ENCODE peak calls at places on chromosomes 16 and 17, in six cellular contexts. L is cardiac fibroblast; R is ascending aorta; S is astrocyte of the spinal cord; N is uterus; I is CD4-positive, alpha-beta T cell. D is an unnamed sample.
A peak's percentile ranks its signal among the peaks of the same experiment; 100 is the strongest.

GRCh38 chr16:17476414-17477259 is 5.9 kb upstream of the XYLT1 start:
- DNase-seq in S (peak; percentile 71), N (peak; percentile 26), R (no peak), I (peak; percentile 41), L (peak; percentile 62), D (peak; percentile 66)

GRCh38 chr16:1181715-1182671 is 29.1 kb downstream of the CACNA1H start:
- DNase-seq in I (no peak), L (peak; percentile 87), S (peak; percentile 91), N (peak; percentile 91), R (peak; percentile 70), D (peak; percentile 50)

GRCh38 chr16:29148867-29149272 is 164.0 kb downstream of the LAT start:
- DNase-seq in S (no peak), N (no peak), I (peak; percentile 92), L (no peak), R (no peak), D (no peak)

GRCh38 chr16:2705351-2705750 is 14.7 kb downstream of the PRSS27 start:
- DNase-seq in L (no peak), N (no peak), S (no peak), R (no peak), I (no peak), D (no peak)

GRCh38 chr16:87388818-87389134 is 3.4 kb upstream of the MAP1LC3B start:
- DNase-seq in N (no peak), S (no peak), I (no peak), L (no peak), R (no peak), D (no peak)

GRCh38 chr17:27569884-27570577 is 61.0 kb upstream of the LGALS9 start:
- DNase-seq in R (no peak), S (no peak), I (no peak), N (no peak), L (no peak), D (no peak)

GRCh38 chr16:4936181-4936990 is 562 bp downstream of the PPL start:
- DNase-seq in I (no peak), L (peak; percentile 29), R (no peak), N (no peak), S (no peak), D (no peak)

GRCh38 chr17:418421-418751 is 65.8 kb upstream of the RPH3AL start:
- DNase-seq in I (peak; percentile 54), S (no peak), N (no peak), R (no peak), L (no peak), D (no peak)

GRCh38 chr16:84825896-84826557 is 6.2 kb downstream of the CRISPLD2 start:
- DNase-seq in L (peak; percentile 57), N (no peak), I (no peak), R (no peak), S (peak; percentile 20), D (peak; percentile 75)

GRCh38 chr17:81941484-81942166 is 4.5 kb upstream of the PYCR1 start:
- DNase-seq in L (no peak), S (no peak), R (no peak), I (no peak), N (no peak), D (no peak)

GRCh38 chr17:8875957-8876356 is 8.5 kb upstream of the PIK3R6 start:
- DNase-seq in R (no peak), I (no peak), N (no peak), S (peak; percentile 9), L (no peak), D (no peak)

GRCh38 chr17:41052594-41052993 is 2.4 kb downstream of the KRTAP2-2 start:
- DNase-seq in L (no peak), R (no peak), S (no peak), I (no peak), N (no peak), D (peak; percentile 79)

GRCh38 chr16:2179576-2179975 is 16.8 kb downstream of the CASKIN1 start:
- DNase-seq in L (no peak), I (no peak), R (no peak), S (no peak), N (no peak), D (no peak)

GRCh38 chr16:66668777-66669444 is 27.6 kb downstream of the CMTM4 start:
- DNase-seq in N (no peak), R (no peak), I (no peak), S (peak; percentile 26), L (peak; percentile 39), D (peak; percentile 70)

DNA sequence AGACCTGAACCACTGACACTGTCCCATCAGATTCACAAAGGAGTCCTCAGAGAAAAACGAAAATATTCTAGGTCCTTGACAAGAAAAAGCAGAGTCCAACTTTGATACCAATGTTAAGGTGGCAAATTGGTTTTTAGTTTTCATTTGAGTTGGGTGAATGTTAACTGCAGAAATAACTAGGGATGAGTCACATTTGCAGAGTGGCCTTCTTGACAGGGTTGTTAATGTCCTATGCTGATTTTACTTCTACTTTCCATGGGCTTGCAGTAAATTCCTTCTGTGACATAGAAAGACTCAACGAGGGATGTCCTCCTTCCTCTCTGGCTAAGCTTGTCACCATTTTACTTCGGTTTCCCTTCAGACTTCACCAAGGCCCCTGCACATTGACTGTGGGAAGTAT is 47.2 kb upstream of the ICAM2 start:
- DNase-seq in R (no peak), L (no peak), I (no peak), S (no peak), N (no peak), D (no peak)
- TF ChIP-seq CTCF in R (no peak), L (no peak), I (no peak), S (no peak), N (no peak), D (no peak)

GRCh38 chr16:27550582-27550920 is 607 bp downstream of the KATNIP start:
- DNase-seq in R (no peak), L (no peak), S (no peak), I (no peak), N (no peak), D (no peak)
- TF ChIP-seq CTCF in R (no peak), L (no peak), S (no peak), I (no peak), N (no peak), D (no peak)

GRCh38 chr16:12523002-12523401 is 280.7 kb downstream of the CPPED1 start:
- DNase-seq in R (no peak), S (no peak), L (no peak), I (no peak), N (no peak), D (no peak)

GRCh38 chr16:12522334-12522733 is 281.4 kb downstream of the CPPED1 start:
- DNase-seq in N (no peak), S (no peak), R (no peak), L (no peak), I (no peak), D (no peak)

GRCh38 chr16:12527077-12527476 is 276.6 kb downstream of the CPPED1 start:
- DNase-seq in S (no peak), R (no peak), L (no peak), I (no peak), N (no peak), D (no peak)

GRCh38 chr16:12526521-12526920 is 277.2 kb downstream of the CPPED1 start:
- DNase-seq in L (no peak), R (no peak), S (no peak), I (no peak), N (no peak), D (no peak)

GRCh38 chr16:12524658-12525057 is 279.0 kb downstream of the CPPED1 start:
- DNase-seq in I (no peak), R (no peak), L (no peak), N (no peak), S (no peak), D (no peak)
- TF ChIP-seq CTCF in I (no peak), R (no peak), L (no peak), N (no peak), S (no peak), D (no peak)

GRCh38 chr16:50627419-50627818 is 53.7 kb downstream of the SNX20 start:
- DNase-seq in R (no peak), I (peak; percentile 56), N (peak; percentile 88), S (no peak), L (peak; percentile 55), D (peak; percentile 9)
- TF ChIP-seq CTCF in R (peak; percentile 44), I (peak; percentile 41), N (peak; percentile 66), S (peak; percentile 35), L (peak; percentile 18), D (peak; percentile 49)

DNA sequence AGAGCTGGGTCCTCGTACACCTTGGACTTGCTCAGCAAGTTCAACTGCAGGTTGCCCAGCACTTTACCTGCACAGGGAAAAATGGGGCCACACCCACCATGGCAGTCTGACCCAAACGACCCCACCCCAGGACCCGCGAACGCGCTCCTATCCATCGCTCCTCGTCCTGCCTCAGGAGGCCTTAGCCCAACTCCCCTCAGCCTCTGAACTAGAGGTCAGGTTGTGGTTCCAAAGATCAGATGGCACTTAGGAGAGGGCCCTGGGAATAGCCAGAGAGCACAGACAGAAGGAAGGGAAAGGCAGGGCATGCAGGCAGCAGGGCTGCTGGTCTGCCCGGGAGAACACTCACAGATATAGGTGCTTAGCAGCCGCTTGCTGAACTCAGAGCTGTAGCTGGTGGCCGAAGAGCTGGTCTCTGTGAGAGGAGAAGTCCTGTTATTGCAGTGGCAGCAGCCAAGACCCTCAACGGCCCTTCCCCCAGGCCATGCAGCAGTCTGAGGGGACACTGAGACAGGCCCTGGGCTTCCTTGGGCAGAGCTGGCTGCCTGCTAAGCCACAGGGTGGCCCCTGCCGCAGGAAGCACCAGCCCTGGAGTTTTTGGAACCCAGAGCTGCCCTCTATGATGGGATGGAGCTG is 6.9 kb downstream of the ZACN start:
- DNase-seq in L (no peak), R (no peak), I (no peak), S (no peak), N (no peak), D (no peak)
- TF ChIP-seq CTCF in L (no peak), R (no peak), I (no peak), S (no peak), N (no peak), D (no peak)

DNA sequence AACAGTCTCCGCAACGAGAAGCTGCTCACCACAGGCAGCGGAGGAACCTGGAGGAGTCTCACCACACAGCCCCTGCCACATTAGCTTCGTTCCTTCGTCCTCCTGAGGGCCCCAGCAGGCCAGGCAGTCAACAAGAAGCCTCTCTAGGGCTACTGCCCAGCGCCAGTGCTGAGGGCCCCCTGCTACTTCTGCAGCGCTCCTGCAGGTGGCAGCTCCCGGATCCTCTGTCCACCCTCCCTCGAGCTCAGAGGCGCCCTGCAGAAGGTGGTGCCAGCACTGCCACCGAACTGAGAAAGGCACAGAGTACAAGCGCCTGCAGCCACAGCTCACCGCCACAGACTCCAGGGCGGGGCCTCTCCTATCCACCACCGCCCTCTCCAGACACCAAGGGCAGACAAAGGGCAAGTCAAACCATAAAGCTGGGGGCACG is 27.3 kb downstream of the KDM8 start:
- DNase-seq in I (peak; percentile 80), S (no peak), L (no peak), N (no peak), R (no peak), D (no peak)
- TF ChIP-seq CTCF in I (peak; percentile 55), S (no peak), L (no peak), N (no peak), R (no peak), D (peak; percentile 23)

DNA sequence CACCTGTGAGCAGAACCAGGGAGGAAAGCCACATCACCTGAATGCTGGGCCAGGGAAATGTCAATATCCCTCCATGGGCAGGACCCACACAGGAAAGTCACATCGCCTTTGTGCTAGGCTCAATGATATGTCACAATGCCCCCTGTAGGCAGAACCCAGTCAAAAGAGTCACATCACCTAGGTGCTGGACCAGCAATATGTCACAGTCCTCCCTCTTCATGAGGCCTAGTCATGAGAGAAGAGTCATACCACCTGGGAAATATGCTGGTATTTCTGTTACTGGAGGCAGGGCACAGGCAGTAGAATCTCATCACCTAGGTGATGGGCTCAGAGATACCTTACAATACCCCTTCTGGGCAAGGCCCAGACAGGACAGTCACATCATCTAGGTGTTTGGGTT is 1843.4 kb downstream of the TP53TG3F start:
- DNase-seq in N (no peak), S (no peak), L (no peak), R (no peak), I (no peak), D (no peak)
- TF ChIP-seq CTCF in N (no peak), S (no peak), L (no peak), R (no peak), I (no peak), D (no peak)

D was measured in HFFc6.